ENCODE peak calls at places on chromosomes 3 and 15, in five cellular contexts. D is kidney glomerular epithelial cell, M is EL, N is iris pigment epithelial cell, A is COR-L47. H is an unnamed sample.

GRCh38 chr15:71440479-71441071 is 325.3 kb downstream of the THSD4 start:
- DNase-seq in D (peak; percentile 74), M (peak; percentile 69), N (peak; percentile 76), A (peak; percentile 22), H (no peak)

GRCh38 chr3:86774082-86774691 is 216.8 kb downstream of the VGLL3 start:
- DNase-seq in D (no peak), M (peak; percentile 54), N (peak; percentile 51), A (peak; percentile 4), H (no peak)

GRCh38 chr3:166764698-166765318 is 615.3 kb downstream of the ZBBX start:
- DNase-seq in D (no peak), M (no peak), N (no peak), A (no peak), H (no peak)

GRCh38 chr3:113532698-113533533 is 561 bp downstream of the SIDT1 start:
- DNase-seq in D (no peak), M (no peak), N (no peak), A (peak; percentile 36), H (no peak)

GRCh38 chr3:132276228-132276906 is 40.8 kb upstream of the ACP3 start:
- DNase-seq in D (no peak), M (no peak), N (no peak), A (no peak), H (no peak)

GRCh38 chr3:7750296-7750695 is 751.3 kb upstream of the LMCD1 start:
- DNase-seq in D (no peak), M (no peak), N (no peak), A (no peak), H (no peak)

GRCh38 chr15:61025746-61026256 is 203.3 kb downstream of the RORA start:
- DNase-seq in D (no peak), M (no peak), N (no peak), A (no peak), H (no peak)

GRCh38 chr3:127467386-127467785 is 123.1 kb downstream of the TPRA1 start:
- DNase-seq in D (no peak), M (no peak), N (no peak), A (no peak), H (no peak)

GRCh38 chr3:54046677-54047214 is 75.6 kb upstream of the CACNA2D3 start:
- DNase-seq in D (peak; percentile 97), M (no peak), N (peak; percentile 7), A (no peak), H (peak; percentile 63)

GRCh38 chr15:93451265-93451664 is 362.3 kb upstream of the RGMA start:
- DNase-seq in D (no peak), M (no peak), N (no peak), A (peak; percentile 69), H (no peak)

GRCh38 chr3:377158-377561 is 180.6 kb downstream of the CHL1 start:
- DNase-seq in D (peak; percentile 38), M (no peak), N (peak; percentile 47), A (no peak), H (no peak)

GRCh38 chr3:196406806-196407470 is 25.3 kb downstream of the UBXN7 start:
- DNase-seq in D (peak; percentile 47), M (peak; percentile 92), N (peak; percentile 95), A (no peak), H (peak; percentile 68)

H was measured in brain microvascular endothelial cell.